ENCODE peak calls at places on chromosome 4, in eight cellular contexts. T, G, C, S, O, B, U and M are unnamed samples.
A peak's percentile ranks its signal among the peaks of the same experiment; 100 is the strongest.

GRCh38 chr4:51932261-51932660 is 87.9 kb downstream of the LRRC66 start:
- DNase-seq in T (no peak), G (no peak), C (no peak), S (no peak), O (peak; percentile 46), B (peak; percentile 81), U (no peak), M (no peak)

GRCh38 chr4:184440593-184441358 is 33.6 kb downstream of the IRF2 start:
- DNase-seq in T (no peak), G (no peak), C (no peak), S (no peak), O (no peak), B (no peak), U (no peak), M (no peak)

GRCh38 chr4:159444668-159445067 is 341.8 kb downstream of the RAPGEF2 start:
- DNase-seq in T (peak; percentile 4), G (peak; percentile 36), C (no peak), S (no peak), O (no peak), B (peak; percentile 23), U (no peak), M (no peak)

GRCh38 chr4:44447563-44448504 is 775 bp downstream of the KCTD8 start:
- DNase-seq in T (no peak), G (no peak), C (peak; percentile 41), S (peak; percentile 16), O (peak; percentile 20), B (no peak), U (peak; percentile 81), M (peak; percentile 25)

GRCh38 chr4:82721819-82722423 is 76.7 kb downstream of the SCD5 start:
- DNase-seq in T (peak; percentile 52), G (no peak), C (no peak), S (no peak), O (no peak), B (no peak), U (no peak), M (no peak)

GRCh38 chr4:48796927-48797679 is 17.0 kb upstream of the FRYL start:
- DNase-seq in T (no peak), G (no peak), C (no peak), S (peak; percentile 34), O (no peak), B (no peak), U (no peak), M (no peak)

GRCh38 chr4:74418063-74418670 is 26.8 kb upstream of the AREG start:
- DNase-seq in T (no peak), G (no peak), C (no peak), S (no peak), O (no peak), B (peak; percentile 34), U (no peak), M (no peak)

GRCh38 chr4:68368566-68369473 is 18.9 kb upstream of the YTHDC1 start:
- DNase-seq in T (no peak), G (peak; percentile 83), C (no peak), S (no peak), O (no peak), B (peak; percentile 91), U (no peak), M (no peak)

GRCh38 chr4:5045099-5045498 is 6.2 kb upstream of the STK32B start:
- DNase-seq in T (peak; percentile 94), G (no peak), C (no peak), S (no peak), O (peak; percentile 55), B (no peak), U (no peak), M (no peak)

GRCh38 chr4:68391451-68391850 is 41.6 kb upstream of the YTHDC1 start:
- DNase-seq in T (no peak), G (no peak), C (no peak), S (no peak), O (no peak), B (no peak), U (no peak), M (no peak)

GRCh38 chr4:186593587-186593973 is 38.2 kb upstream of the MTNR1A start:
- DNase-seq in T (no peak), G (no peak), C (no peak), S (no peak), O (no peak), B (no peak), U (no peak), M (no peak)

GRCh38 chr4:30714408-30715031 is 5.6 kb upstream of the PCDH7 start:
- DNase-seq in T (peak; percentile 62), G (peak; percentile 33), C (no peak), S (peak; percentile 47), O (peak; percentile 22), B (no peak), U (no peak), M (no peak)

GRCh38 chr4:186169942-186170802 is 21.2 kb upstream of the CYP4V2 start:
- DNase-seq in T (no peak), G (no peak), C (no peak), S (no peak), O (no peak), B (no peak), U (no peak), M (no peak)

DNA sequence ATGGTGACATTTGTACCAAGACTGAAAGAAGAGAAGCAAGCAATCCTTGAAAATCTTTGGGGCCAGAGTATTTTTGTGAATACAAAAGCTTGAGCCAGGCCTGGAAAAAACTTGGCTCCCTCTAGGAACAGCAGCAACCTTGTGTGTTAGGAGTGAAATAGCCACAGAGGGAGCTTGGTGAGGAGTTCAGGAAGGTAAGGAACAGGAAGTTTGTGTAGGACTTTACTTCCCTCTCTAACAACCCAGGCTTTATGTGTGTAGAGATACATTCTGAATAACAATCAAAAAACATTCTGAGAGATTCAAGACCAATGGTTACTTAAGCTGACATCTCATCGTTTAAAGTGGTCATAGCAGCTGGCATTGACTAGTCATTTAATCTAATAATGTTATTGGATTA is 668.5 kb downstream of the PCDH18 start:
- DNase-seq in T (peak; percentile 4), G (no peak), C (no peak), S (no peak), O (no peak), B (no peak), U (no peak), M (no peak)
- TF ChIP-seq CTCF in T (no peak), G (no peak), C (no peak), S (no peak), O (no peak), B (no peak), U (no peak), M (no peak)

GRCh38 chr4:40924096-40924792 is 174.5 kb downstream of the NSUN7 start:
- DNase-seq in T (peak; percentile 78), G (no peak), C (peak; percentile 75), S (peak; percentile 68), O (peak; percentile 51), B (no peak), U (peak; percentile 88), M (peak; percentile 79)

GRCh38 chr4:40927108-40927507 is 177.4 kb downstream of the NSUN7 start:
- DNase-seq in T (no peak), G (no peak), C (no peak), S (no peak), O (no peak), B (no peak), U (no peak), M (no peak)

GRCh38 chr4:40924793-40925117 is 175.0 kb downstream of the NSUN7 start:
- DNase-seq in T (no peak), G (no peak), C (no peak), S (no peak), O (no peak), B (no peak), U (no peak), M (no peak)

GRCh38 chr4:40918330-40918729 is 168.6 kb downstream of the NSUN7 start:
- DNase-seq in T (no peak), G (no peak), C (peak; percentile 84), S (peak; percentile 54), O (peak; percentile 91), B (peak; percentile 69), U (no peak), M (no peak)

DNA sequence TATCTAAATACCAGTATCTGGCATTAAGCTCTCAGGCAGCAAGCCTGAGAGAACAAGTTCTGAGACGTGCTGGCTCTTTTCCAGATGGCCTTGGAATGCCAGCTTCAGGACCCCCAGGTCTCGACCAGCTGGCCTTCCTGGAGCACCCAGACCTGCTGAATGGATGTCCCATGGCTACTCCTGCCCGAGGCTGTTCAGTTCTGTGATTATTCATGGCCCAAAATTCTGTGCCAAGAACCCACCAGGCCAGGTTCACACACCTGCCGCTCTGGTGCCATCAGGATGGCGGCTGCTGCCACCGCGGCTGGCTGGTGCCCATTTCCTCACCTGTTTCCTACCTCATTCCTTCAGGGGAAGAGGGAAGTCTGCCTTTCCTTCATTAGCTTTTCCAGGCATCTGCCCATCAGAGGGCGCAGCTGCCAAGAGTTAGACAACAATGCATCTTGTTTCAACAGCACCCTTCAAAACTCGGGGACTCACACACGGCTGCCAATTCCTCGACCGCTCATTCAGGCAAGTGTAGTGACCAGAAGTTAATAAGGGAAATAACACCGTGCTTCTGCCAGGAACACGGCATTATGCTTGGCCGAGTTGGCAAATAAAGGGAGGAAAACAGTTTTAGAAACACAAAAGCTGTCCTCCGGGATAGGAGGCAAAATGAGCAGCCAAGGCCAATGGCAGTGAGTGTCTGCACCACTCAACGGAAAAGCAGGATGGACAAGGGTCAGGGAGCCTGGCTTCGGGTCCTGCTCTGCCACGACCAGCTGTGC is 173.8 kb downstream of the NSUN7 start:
- DNase-seq in T (no peak), G (no peak), C (no peak), S (no peak), O (peak; percentile 57), B (no peak), U (no peak), M (no peak)
- TF ChIP-seq CTCF in T (no peak), G (peak; percentile 17), C (no peak), S (no peak), O (no peak), B (no peak), U (no peak), M (no peak)

GRCh38 chr4:107363137-107363536 is 327.0 kb upstream of the DKK2 start:
- DNase-seq in T (no peak), G (no peak), C (no peak), S (no peak), O (no peak), B (no peak), U (no peak), M (no peak)

GRCh38 chr4:107366016-107366415 is 329.9 kb upstream of the DKK2 start:
- DNase-seq in T (no peak), G (no peak), C (no peak), S (no peak), O (no peak), B (no peak), U (no peak), M (no peak)

GRCh38 chr4:107366900-107367299 is 330.8 kb upstream of the DKK2 start:
- DNase-seq in T (no peak), G (no peak), C (no peak), S (no peak), O (no peak), B (no peak), U (no peak), M (no peak)
- TF ChIP-seq CTCF in T (no peak), G (no peak), C (no peak), S (no peak), O (no peak), B (no peak), U (no peak), M (no peak)

GRCh38 chr4:71683309-71683708 is 100.6 kb downstream of the GC start:
- DNase-seq in T (no peak), G (no peak), C (no peak), S (no peak), O (no peak), B (no peak), U (no peak), M (no peak)

GRCh38 chr4:71680706-71681105 is 103.2 kb downstream of the GC start:
- DNase-seq in T (no peak), G (no peak), C (no peak), S (no peak), O (no peak), B (no peak), U (no peak), M (no peak)

GRCh38 chr4:71677568-71677967 is 106.3 kb downstream of the GC start:
- DNase-seq in T (no peak), G (no peak), C (no peak), S (no peak), O (no peak), B (no peak), U (no peak), M (no peak)
- TF ChIP-seq CTCF in T (no peak), G (no peak), C (no peak), S (no peak), O (no peak), B (no peak), U (no peak), M (no peak)